ENCODE peak calls at places on chromosomes 7 and 10, in seven cellular contexts. One of them, this sample, is unnamed.

GRCh38 chr7:127047521-127047920 is 205.2 kb downstream of the GRM8 start:
- DNase-seq in activated effector memory CD4-positive, alpha-beta T cell treated with anti-CD3 and anti-CD28 coated beads, Interleukin-2, amount 50 U/mL, for 16 hours: no peak
- DNase-seq in WTC11: no peak
- DNase-seq in BE2C: no peak
- DNase-seq in Ammon's horn: no peak
- DNase-seq in CD4-positive, alpha-beta memory T cell: no peak
- DNase-seq in cortex of kidney: no peak
- DNase-seq in this sample: no peak

GRCh38 chr10:110864662-110865140 is 7.0 kb upstream of the PDCD4 start:
- DNase-seq in activated effector memory CD4-positive, alpha-beta T cell treated with anti-CD3 and anti-CD28 coated beads, Interleukin-2, amount 50 U/mL, for 16 hours: peak; percentile 71
- DNase-seq in WTC11: no peak
- DNase-seq in BE2C: no peak
- DNase-seq in Ammon's horn: peak; percentile 59
- DNase-seq in CD4-positive, alpha-beta memory T cell: peak; percentile 87
- DNase-seq in cortex of kidney: no peak
- DNase-seq in this sample: peak; percentile 66

GRCh38 chr7:108415821-108416536 is 40.3 kb downstream of the NRCAM start:
- DNase-seq in activated effector memory CD4-positive, alpha-beta T cell treated with anti-CD3 and anti-CD28 coated beads, Interleukin-2, amount 50 U/mL, for 16 hours: no peak
- DNase-seq in WTC11: no peak
- DNase-seq in BE2C: peak; percentile 68
- DNase-seq in Ammon's horn: peak; percentile 79
- DNase-seq in CD4-positive, alpha-beta memory T cell: no peak
- DNase-seq in cortex of kidney: no peak
- DNase-seq in this sample: peak; percentile 63

GRCh38 chr10:101718681-101719275 is 23.8 kb upstream of the FBXW4 start:
- DNase-seq in activated effector memory CD4-positive, alpha-beta T cell treated with anti-CD3 and anti-CD28 coated beads, Interleukin-2, amount 50 U/mL, for 16 hours: no peak
- DNase-seq in WTC11: no peak
- DNase-seq in BE2C: no peak
- DNase-seq in Ammon's horn: no peak
- DNase-seq in CD4-positive, alpha-beta memory T cell: no peak
- DNase-seq in cortex of kidney: no peak
- DNase-seq in this sample: no peak

GRCh38 chr7:13920053-13920697 is 69.3 kb downstream of the ETV1 start:
- DNase-seq in activated effector memory CD4-positive, alpha-beta T cell treated with anti-CD3 and anti-CD28 coated beads, Interleukin-2, amount 50 U/mL, for 16 hours: no peak
- DNase-seq in WTC11: no peak
- DNase-seq in BE2C: peak; percentile 81
- DNase-seq in Ammon's horn: no peak
- DNase-seq in CD4-positive, alpha-beta memory T cell: no peak
- DNase-seq in cortex of kidney: no peak
- DNase-seq in this sample: peak; percentile 94

GRCh38 chr10:128990986-128991385 is 476.1 kb upstream of the MGMT start:
- DNase-seq in activated effector memory CD4-positive, alpha-beta T cell treated with anti-CD3 and anti-CD28 coated beads, Interleukin-2, amount 50 U/mL, for 16 hours: no peak
- DNase-seq in WTC11: no peak
- DNase-seq in BE2C: no peak
- DNase-seq in Ammon's horn: no peak
- DNase-seq in CD4-positive, alpha-beta memory T cell: no peak
- DNase-seq in cortex of kidney: no peak
- DNase-seq in this sample: no peak

GRCh38 chr7:46259947-46260346 is 338.9 kb upstream of the IGFBP3 start:
- DNase-seq in activated effector memory CD4-positive, alpha-beta T cell treated with anti-CD3 and anti-CD28 coated beads, Interleukin-2, amount 50 U/mL, for 16 hours: no peak
- DNase-seq in WTC11: no peak
- DNase-seq in BE2C: no peak
- DNase-seq in Ammon's horn: no peak
- DNase-seq in CD4-positive, alpha-beta memory T cell: no peak
- DNase-seq in cortex of kidney: no peak
- DNase-seq in this sample: no peak

GRCh38 chr10:44958196-44958896 is 1.3 kb upstream of the RASSF4 start:
- DNase-seq in activated effector memory CD4-positive, alpha-beta T cell treated with anti-CD3 and anti-CD28 coated beads, Interleukin-2, amount 50 U/mL, for 16 hours: no peak
- DNase-seq in WTC11: no peak
- DNase-seq in BE2C: no peak
- DNase-seq in Ammon's horn: peak; percentile 26
- DNase-seq in CD4-positive, alpha-beta memory T cell: no peak
- DNase-seq in cortex of kidney: no peak
- DNase-seq in this sample: no peak

GRCh38 chr10:110324201-110324804 is 19.6 kb upstream of the SMNDC1 start:
- DNase-seq in activated effector memory CD4-positive, alpha-beta T cell treated with anti-CD3 and anti-CD28 coated beads, Interleukin-2, amount 50 U/mL, for 16 hours: no peak
- DNase-seq in WTC11: no peak
- DNase-seq in BE2C: peak; percentile 45
- DNase-seq in Ammon's horn: no peak
- DNase-seq in CD4-positive, alpha-beta memory T cell: no peak
- DNase-seq in cortex of kidney: no peak
- DNase-seq in this sample: no peak

GRCh38 chr7:154304740-154305679 is 252.8 kb downstream of the DPP6 start:
- DNase-seq in activated effector memory CD4-positive, alpha-beta T cell treated with anti-CD3 and anti-CD28 coated beads, Interleukin-2, amount 50 U/mL, for 16 hours: no peak
- DNase-seq in WTC11: no peak
- DNase-seq in BE2C: peak; percentile 72
- DNase-seq in Ammon's horn: peak; percentile 75
- DNase-seq in CD4-positive, alpha-beta memory T cell: no peak
- DNase-seq in cortex of kidney: no peak
- DNase-seq in this sample: no peak

GRCh38 chr7:925601-926000 is 28.9 kb downstream of the ADAP1 start:
- DNase-seq in activated effector memory CD4-positive, alpha-beta T cell treated with anti-CD3 and anti-CD28 coated beads, Interleukin-2, amount 50 U/mL, for 16 hours: peak; percentile 68
- DNase-seq in WTC11: peak; percentile 9
- DNase-seq in BE2C: peak; percentile 55
- DNase-seq in Ammon's horn: no peak
- DNase-seq in CD4-positive, alpha-beta memory T cell: no peak
- DNase-seq in cortex of kidney: no peak
- DNase-seq in this sample: no peak

GRCh38 chr10:48792687-48793096 is 108.0 kb downstream of the WDFY4 start:
- DNase-seq in activated effector memory CD4-positive, alpha-beta T cell treated with anti-CD3 and anti-CD28 coated beads, Interleukin-2, amount 50 U/mL, for 16 hours: no peak
- DNase-seq in WTC11: no peak
- DNase-seq in BE2C: no peak
- DNase-seq in Ammon's horn: no peak
- DNase-seq in CD4-positive, alpha-beta memory T cell: no peak
- DNase-seq in cortex of kidney: no peak
- DNase-seq in this sample: no peak

GRCh38 chr7:94382155-94382554 is 12.5 kb upstream of the COL1A2 start:
- DNase-seq in activated effector memory CD4-positive, alpha-beta T cell treated with anti-CD3 and anti-CD28 coated beads, Interleukin-2, amount 50 U/mL, for 16 hours: no peak
- DNase-seq in WTC11: no peak
- DNase-seq in BE2C: no peak
- DNase-seq in Ammon's horn: no peak
- DNase-seq in CD4-positive, alpha-beta memory T cell: no peak
- DNase-seq in cortex of kidney: no peak
- DNase-seq in this sample: no peak

GRCh38 chr10:48519731-48520506 is 85.0 kb downstream of the ARHGAP22 start:
- DNase-seq in activated effector memory CD4-positive, alpha-beta T cell treated with anti-CD3 and anti-CD28 coated beads, Interleukin-2, amount 50 U/mL, for 16 hours: no peak
- DNase-seq in WTC11: no peak
- DNase-seq in BE2C: no peak
- DNase-seq in Ammon's horn: no peak
- DNase-seq in CD4-positive, alpha-beta memory T cell: no peak
- DNase-seq in cortex of kidney: no peak
- DNase-seq in this sample: no peak

GRCh38 chr7:16795624-16796023 is 9.2 kb downstream of the AGR2 start:
- DNase-seq in activated effector memory CD4-positive, alpha-beta T cell treated with anti-CD3 and anti-CD28 coated beads, Interleukin-2, amount 50 U/mL, for 16 hours: no peak
- DNase-seq in WTC11: no peak
- DNase-seq in BE2C: peak; percentile 46
- DNase-seq in Ammon's horn: peak; percentile 19
- DNase-seq in CD4-positive, alpha-beta memory T cell: no peak
- DNase-seq in cortex of kidney: no peak
- DNase-seq in this sample: no peak